ENCODE peak calls at places on chromosomes 13 and 19, in six cellular contexts. P is GM12878, H is HL-60, F is SK-N-SH, A is K562, W is HepG2. C is an unnamed sample.

GRCh38 chr13:44719857-44720671 is 143.9 kb upstream of the TSC22D1 start:
- DNase-seq in P (no peak), H (no peak), F (no peak), A (no peak), W (no peak), C (no peak)

GRCh38 chr19:1618157-1619093 is 13.2 kb upstream of the UQCR11 start:
- DNase-seq in P (no peak), H (no peak), F (peak; percentile 78), A (peak; percentile 63), W (peak; percentile 41), C (peak; percentile 54)

GRCh38 chr19:40322271-40322610 is 26.0 kb downstream of the C19orf47 start:
- DNase-seq in P (no peak), H (no peak), F (no peak), A (no peak), W (no peak), C (no peak)

GRCh38 chr13:33169273-33169980 is 116.1 kb downstream of the STARD13 start:
- DNase-seq in P (no peak), H (no peak), F (no peak), A (no peak), W (no peak), C (no peak)

GRCh38 chr13:113161433-113161832 is 3.0 kb downstream of the PROZ start:
- DNase-seq in P (no peak), H (no peak), F (no peak), A (no peak), W (no peak), C (no peak)

GRCh38 chr13:49859568-49859967 is 67.1 kb upstream of the KPNA3 start:
- DNase-seq in P (no peak), H (no peak), F (no peak), A (no peak), W (peak; percentile 72), C (no peak)

GRCh38 chr19:19578241-19578640 is 40.2 kb downstream of the CILP2 start:
- DNase-seq in P (no peak), H (no peak), F (peak; percentile 62), A (no peak), W (no peak), C (no peak)

GRCh38 chr13:43473437-43473836 is 313.3 kb downstream of the ENOX1 start:
- DNase-seq in P (no peak), H (no peak), F (peak; percentile 57), A (no peak), W (no peak), C (no peak)

GRCh38 chr19:4624301-4624700 is 15.0 kb upstream of the TNFAIP8L1 start:
- DNase-seq in P (no peak), H (no peak), F (no peak), A (no peak), W (no peak), C (no peak)

GRCh38 chr19:35879770-35880317 is 11.5 kb downstream of the APLP1 start:
- DNase-seq in P (no peak), H (no peak), F (peak; percentile 79), A (peak; percentile 94), W (peak; percentile 73), C (peak; percentile 99)

GRCh38 chr19:54158812-54159351 is 639 bp downstream of the LENG1 start:
- DNase-seq in P (no peak), H (no peak), F (no peak), A (no peak), W (no peak), C (no peak)

GRCh38 chr13:85508683-85509329 is 290.4 kb downstream of the SLITRK6 start:
- DNase-seq in P (no peak), H (no peak), F (no peak), A (no peak), W (no peak), C (peak; percentile 47)

GRCh38 chr19:42233638-42234292 is 8.6 kb downstream of the GSK3A start:
- DNase-seq in P (no peak), H (no peak), F (no peak), A (no peak), W (no peak), C (no peak)

GRCh38 chr19:15378529-15379082 is 981 bp downstream of the AKAP8 start:
- DNase-seq in P (no peak), H (no peak), F (peak; percentile 62), A (peak; percentile 15), W (peak; percentile 34), C (no peak)

DNA sequence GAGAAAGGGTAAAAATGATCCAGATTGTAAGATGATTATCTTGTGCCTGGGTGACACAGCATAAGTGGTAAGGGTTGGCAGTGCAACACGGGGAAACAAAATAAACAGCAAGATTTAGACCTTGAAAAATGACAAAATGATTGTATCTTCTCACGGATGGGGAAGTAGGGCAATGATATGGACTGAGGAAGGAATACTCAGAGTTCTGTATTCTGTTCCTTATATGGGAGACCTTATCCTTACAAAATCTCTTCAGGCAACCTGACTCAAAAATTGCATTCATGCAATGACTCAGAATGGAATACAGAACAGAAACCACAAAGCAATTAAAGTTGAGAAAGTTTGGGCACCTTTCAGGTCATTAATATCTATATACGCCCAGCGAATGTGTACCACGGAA is 149.0 kb downstream of the HS6ST3 start:
- DNase-seq in P (no peak), H (no peak), F (no peak), A (no peak), W (no peak), C (no peak)
- TF ChIP-seq GABPA in P (no peak), H (no peak), F (no peak), A (no peak), W (no peak), C (no peak)

GRCh38 chr13:84097148-84097547 is 214.9 kb upstream of the SLITRK1 start:
- DNase-seq in P (no peak), H (no peak), F (no peak), A (no peak), W (no peak), C (no peak)

GRCh38 chr13:84098273-84098672 is 216.0 kb upstream of the SLITRK1 start:
- DNase-seq in P (no peak), H (no peak), F (no peak), A (no peak), W (no peak), C (no peak)

GRCh38 chr13:84096221-84096620 is 213.9 kb upstream of the SLITRK1 start:
- DNase-seq in P (no peak), H (no peak), F (no peak), A (no peak), W (no peak), C (no peak)
- TF ChIP-seq GABPA in P (no peak), H (no peak), F (no peak), A (no peak), W (no peak), C (no peak)

DNA sequence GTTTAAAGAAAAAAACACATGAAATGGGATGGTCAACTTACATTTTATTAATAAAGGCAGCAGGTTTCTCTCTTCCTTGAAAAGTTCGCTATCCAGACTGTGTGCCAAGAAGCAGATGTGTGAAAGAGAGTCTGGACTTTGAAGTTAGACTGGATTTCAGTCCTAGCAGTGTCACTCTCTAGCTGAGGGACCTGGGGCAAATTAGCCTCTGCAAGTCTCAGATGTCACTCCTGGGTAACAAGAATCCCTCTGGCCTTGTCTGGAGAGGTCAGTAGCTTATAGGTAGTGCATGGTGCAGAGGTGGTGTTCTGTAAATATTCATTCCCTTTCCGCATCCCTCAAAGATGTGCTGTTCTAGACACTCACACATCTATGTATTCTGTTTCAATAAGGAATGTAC is 187.6 kb upstream of the RNF113B start:
- DNase-seq in P (no peak), H (no peak), F (no peak), A (no peak), W (no peak), C (no peak)
- TF ChIP-seq GABPA in P (no peak), H (no peak), F (no peak), A (no peak), W (no peak), C (no peak)

DNA sequence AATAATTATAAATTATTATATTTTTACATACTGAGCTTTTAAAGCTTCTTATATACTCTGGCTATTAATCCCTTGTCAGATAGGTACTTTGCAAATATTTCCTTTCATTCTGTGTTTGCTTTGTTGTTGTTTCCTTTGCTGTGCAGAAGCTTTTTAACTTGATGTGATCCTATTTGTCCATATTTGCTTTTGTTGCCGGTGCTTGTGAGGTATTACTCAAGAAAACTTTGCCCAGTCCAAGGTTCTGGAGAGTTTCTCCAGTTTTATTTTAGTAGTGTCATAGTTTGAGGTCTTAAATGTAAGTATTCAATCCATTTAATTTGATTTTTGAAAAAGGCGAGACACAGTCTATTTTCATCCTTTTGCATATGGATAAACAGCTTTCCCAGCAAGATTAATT is 1319.9 kb upstream of the PRR20A start:
- DNase-seq in P (no peak), H (no peak), F (no peak), A (no peak), W (no peak), C (no peak)
- TF ChIP-seq GABPA in P (no peak), H (no peak), F (no peak), A (no peak), W (no peak), C (no peak)

GRCh38 chr19:9848060-9848459 is 12.9 kb downstream of the PIN1 start:
- DNase-seq in P (no peak), H (no peak), F (peak; percentile 81), A (no peak), W (no peak), C (peak; percentile 83)
- TF ChIP-seq GABPA in P (no peak), H (no peak), F (no peak), A (no peak), W (no peak), C (no peak)

GRCh38 chr19:57002765-57003164 is 117.0 kb upstream of the USP29 start:
- DNase-seq in P (no peak), H (no peak), F (no peak), A (no peak), W (no peak), C (no peak)
- TF ChIP-seq GABPA in P (no peak), H (no peak), F (no peak), A (no peak), W (no peak), C (no peak)

GRCh38 chr19:51530616-51531015 is 854 bp downstream of the SIGLEC6 start:
- DNase-seq in P (no peak), H (no peak), F (no peak), A (no peak), W (no peak), C (no peak)
- TF ChIP-seq GABPA in P (no peak), H (no peak), F (no peak), A (no peak), W (no peak), C (no peak)

GRCh38 chr19:17860331-17860992 is 752 bp downstream of the RPL18A start:
- DNase-seq in P (no peak), H (no peak), F (no peak), A (peak; percentile 41), W (no peak), C (no peak)
- TF ChIP-seq GABPA in P (no peak), H (no peak), F (no peak), A (no peak), W (no peak), C (no peak)

DNA sequence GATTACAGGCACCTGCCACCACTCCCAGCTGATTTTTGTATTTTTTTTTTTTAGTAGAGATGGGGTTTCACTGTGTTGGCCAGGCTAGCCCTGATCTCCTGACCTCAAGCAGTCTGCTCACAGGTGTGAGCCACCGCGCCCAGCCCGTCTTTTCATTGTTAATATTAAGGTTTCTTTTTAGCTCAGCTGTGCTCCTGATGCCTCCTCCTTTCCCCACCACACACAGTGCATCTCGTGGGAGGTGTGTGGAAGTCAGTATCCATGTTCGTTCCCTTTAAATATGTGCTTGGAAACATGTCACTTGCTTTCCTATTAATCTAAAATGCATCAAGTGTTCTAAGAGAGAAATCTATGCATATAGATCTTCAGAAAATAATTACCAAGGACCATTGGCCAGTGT is 53.5 kb downstream of the IPO5 start:
- DNase-seq in P (no peak), H (no peak), F (no peak), A (no peak), W (no peak), C (no peak)
- TF ChIP-seq GABPA in P (no peak), H (no peak), F (no peak), A (no peak), W (no peak), C (no peak)

C was measured in H1.